ENCODE peak calls at places on chromosomes 1 and 21, in ten cellular contexts. J is thoracic aorta, B is hepatocyte, E is NB4, T is fibroblast of lung, H is cardiac muscle cell, Z is neural progenitor cell, X is prostate gland, V is endodermal cell, Q is GM06990. O is an unnamed sample.

GRCh38 chr1:48673725-48674124 is 103.0 kb downstream of the BEND5 start:
- DNase-seq in X (no peak), J (no peak), T (no peak), E (peak), Q (no peak), Z (peak), B (peak), H (peak), V (peak), O (no peak)

GRCh38 chr1:232123775-232124659 is 497.4 kb downstream of the DISC1 start:
- DNase-seq in J (no peak), B (no peak), V (peak), Q (no peak), X (no peak), E (no peak), T (no peak), Z (peak), H (no peak), O (no peak)

GRCh38 chr21:33238146-33238545 is 8.4 kb downstream of the IFNAR2 start:
- DNase-seq in V (no peak), X (no peak), Q (no peak), T (no peak), J (no peak), Z (no peak), B (no peak), H (no peak), E (no peak), O (no peak)

GRCh38 chr21:25964009-25964408 is 206.6 kb downstream of the APP start:
- DNase-seq in T (no peak), J (no peak), X (no peak), Q (no peak), V (no peak), B (no peak), Z (no peak), H (no peak), E (peak), O (no peak)

GRCh38 chr21:28099296-28099695 is 893.4 kb downstream of the LTN1 start:
- DNase-seq in J (no peak), E (no peak), V (no peak), Q (no peak), Z (no peak), H (peak), B (peak), X (no peak), T (peak), O (no peak)

GRCh38 chr1:211646566-211646965 is 28.9 kb downstream of the NEK2 start:
- DNase-seq in V (no peak), T (no peak), Z (no peak), J (no peak), B (no peak), H (no peak), E (no peak), X (no peak), Q (no peak), O (no peak)

GRCh38 chr1:43522776-43523480 is 7.8 kb upstream of the PTPRF start:
- DNase-seq in H (no peak), Q (no peak), Z (no peak), T (peak), J (no peak), E (no peak), B (peak), V (no peak), X (no peak), O (no peak)

GRCh38 chr1:34013958-34014737 is 150.3 kb downstream of the HMGB4 start:
- DNase-seq in J (peak), V (peak), H (peak), Z (peak), B (peak), Q (no peak), E (peak), T (no peak), X (no peak), O (peak)

GRCh38 chr1:173562813-173563212 is 40.1 kb downstream of the SLC9C2 start:
- DNase-seq in B (no peak), Q (no peak), Z (peak), J (no peak), T (no peak), H (no peak), V (peak), X (no peak), E (peak), O (no peak)

GRCh38 chr1:94215955-94216354 is 21.4 kb downstream of the ARHGAP29 start:
- DNase-seq in Z (no peak), V (no peak), B (no peak), T (peak), E (no peak), J (no peak), H (no peak), Q (no peak), X (no peak), O (no peak)

GRCh38 chr1:14881775-14882672 is 271.5 kb upstream of the TMEM51 start:
- DNase-seq in J (no peak), H (no peak), E (no peak), Z (no peak), B (peak), V (no peak), X (no peak), Q (peak), T (no peak), O (peak)

GRCh38 chr21:43207868-43208267 is 39.1 kb downstream of the CRYAA start:
- DNase-seq in E (no peak), X (no peak), H (no peak), V (peak), Z (no peak), B (no peak), Q (no peak), T (no peak), J (no peak), O (no peak)

GRCh38 chr1:167542109-167543032 is 11.2 kb downstream of the CREG1 start:
- DNase-seq in T (no peak), Q (no peak), Z (no peak), V (no peak), H (no peak), E (no peak), B (no peak), X (no peak), J (no peak), O (no peak)

GRCh38 chr1:88680446-88680845 is 3.6 kb upstream of the PKN2 start:
- DNase-seq in Q (no peak), B (no peak), V (no peak), H (no peak), J (no peak), X (no peak), Z (no peak), T (peak), E (no peak), O (no peak)

GRCh38 chr1:24416666-24417391 is 1.2 kb downstream of the NIPAL3 start:
- DNase-seq in T (peak), H (no peak), X (no peak), B (peak), J (no peak), V (no peak), Q (peak), Z (no peak), E (peak), O (peak)

GRCh38 chr1:42943166-42943565 is 15.5 kb downstream of the SLC2A1 start:
- DNase-seq in J (peak), Z (no peak), T (no peak), H (no peak), B (no peak), E (no peak), X (peak), V (no peak), Q (no peak), O (no peak)

GRCh38 chr1:214402583-214403216 is 121.7 kb downstream of the SMYD2 start:
- DNase-seq in J (no peak), H (no peak), B (no peak), Q (no peak), V (no peak), Z (no peak), E (no peak), T (no peak), X (no peak), O (no peak)

GRCh38 chr1:234600418-234601216 is 9.4 kb downstream of the IRF2BP2 start:
- DNase-seq in H (no peak), E (peak), J (no peak), X (no peak), T (no peak), Q (no peak), Z (no peak), B (peak), V (no peak), O (no peak)

GRCh38 chr1:9841460-9841859 is 17.7 kb upstream of the CLSTN1 start:
- DNase-seq in B (no peak), V (no peak), Z (no peak), X (no peak), T (no peak), E (no peak), J (no peak), H (no peak), Q (no peak), O (no peak)

GRCh38 chr1:110049801-110050601 is 15.6 kb downstream of the STRIP1 start:
- DNase-seq in J (no peak), V (no peak), T (no peak), Z (no peak), Q (no peak), E (no peak), X (peak), B (no peak), H (peak), O (no peak)

GRCh38 chr1:25746299-25747045 is 53.5 kb upstream of the SELENON start:
- DNase-seq in J (no peak), Z (no peak), E (no peak), T (no peak), Q (no peak), B (no peak), X (no peak), V (no peak), H (no peak), O (no peak)

GRCh38 chr1:168830562-168830961 is 101.6 kb upstream of the DPT start:
- DNase-seq in X (no peak), V (no peak), T (no peak), B (no peak), E (no peak), Z (no peak), Q (no peak), J (no peak), H (no peak), O (no peak)

GRCh38 chr1:84143796-84144565 is at the start of gene PRKACB:
- DNase-seq in V (no peak), B (no peak), X (no peak), J (no peak), E (peak), Z (no peak), Q (no peak), T (peak), H (no peak), O (peak)

GRCh38 chr1:24968941-24969585 is 39.0 kb upstream of the RUNX3 start:
- DNase-seq in T (no peak), Z (no peak), H (no peak), E (no peak), B (no peak), V (no peak), J (no peak), Q (no peak), X (no peak), O (no peak)

GRCh38 chr1:147115496-147115895 is 56.8 kb downstream of the PRKAB2 start:
- DNase-seq in V (no peak), J (no peak), T (no peak), E (no peak), Q (no peak), Z (no peak), H (no peak), B (no peak), X (no peak), O (no peak)

GRCh38 chr1:232430467-232430866 is 199.5 kb downstream of the SIPA1L2 start:
- DNase-seq in H (no peak), Z (no peak), J (no peak), T (no peak), E (no peak), Q (no peak), B (no peak), V (no peak), X (no peak), O (no peak)

GRCh38 chr1:246695136-246695535 is 29.1 kb upstream of the SCCPDH start:
- DNase-seq in Q (no peak), V (no peak), H (no peak), Z (no peak), E (no peak), T (no peak), B (no peak), J (no peak), X (no peak), O (no peak)

GRCh38 chr1:146012703-146013565 is 8.6 kb downstream of the HJV start:
- DNase-seq in E (peak), X (peak), H (peak), Z (peak), Q (no peak), B (peak), T (peak), J (no peak), V (peak), O (no peak)

GRCh38 chr1:203126151-203126865 is 1.2 kb upstream of the ADORA1 start:
- DNase-seq in J (no peak), B (no peak), Z (peak), T (peak), E (peak), V (peak), X (no peak), H (peak), Q (no peak), O (no peak)

GRCh38 chr21:37868896-37869295 is 47.4 kb downstream of the KCNJ6 start:
- DNase-seq in X (no peak), Q (no peak), V (peak), H (no peak), B (no peak), E (no peak), Z (no peak), J (no peak), T (no peak), O (no peak)

GRCh38 chr1:54375331-54376084 is 30.7 kb downstream of the SSBP3 start:
- DNase-seq in T (no peak), Q (no peak), B (no peak), Z (peak), H (peak), V (peak), X (no peak), J (no peak), E (no peak), O (no peak)

GRCh38 chr1:182567629-182568028 is 21.4 kb downstream of the RNASEL start:
- DNase-seq in T (no peak), V (no peak), Q (no peak), X (no peak), J (no peak), B (no peak), H (no peak), Z (no peak), E (no peak), O (no peak)

GRCh38 chr1:163655565-163655964 is 333.8 kb downstream of the NUF2 start:
- DNase-seq in B (no peak), Q (no peak), E (no peak), H (no peak), X (no peak), V (no peak), T (no peak), Z (no peak), J (no peak), O (no peak)

GRCh38 chr1:109906160-109906838 is 4.3 kb upstream of the CSF1 start:
- DNase-seq in V (no peak), H (no peak), X (no peak), Q (peak), E (peak), Z (no peak), T (no peak), B (no peak), J (no peak), O (peak)

GRCh38 chr21:14545906-14546480 is at the start of gene SAMSN1:
- DNase-seq in T (no peak), X (no peak), Q (no peak), H (no peak), J (no peak), B (no peak), V (no peak), E (peak), Z (no peak), O (peak)

GRCh38 chr1:33234588-33234990 is 21.7 kb upstream of the ZNF362 start:
- DNase-seq in Q (no peak), H (no peak), V (peak), Z (no peak), T (no peak), X (no peak), E (no peak), B (no peak), J (no peak), O (no peak)

GRCh38 chr21:38853421-38853919 is 47.7 kb downstream of the ETS2 start:
- DNase-seq in H (no peak), J (no peak), X (peak), Q (peak), V (no peak), B (peak), Z (no peak), E (peak), T (peak), O (no peak)

GRCh38 chr1:30906631-30907389 is 1.7 kb downstream of the SDC3 start:
- DNase-seq in E (no peak), T (no peak), Z (no peak), H (no peak), X (no peak), J (no peak), Q (no peak), B (no peak), V (peak), O (no peak)
- H3K4me3 ChIP-seq in E (no peak), T (peak), Z (peak), H (no peak), X (no peak), J (peak), Q (no peak), B (no peak), V (peak), O (no peak)

GRCh38 chr1:59184506-59184905 is 112.4 kb upstream of the FGGY start:
- DNase-seq in J (no peak), H (no peak), B (no peak), V (peak), Z (no peak), T (no peak), X (no peak), E (no peak), Q (no peak), O (no peak)

GRCh38 chr1:59183918-59184317 is 113.0 kb upstream of the FGGY start:
- DNase-seq in T (no peak), E (no peak), X (no peak), J (no peak), Q (no peak), H (no peak), B (no peak), Z (no peak), V (no peak), O (no peak)

GRCh38 chr1:59185163-59185855 is 111.6 kb upstream of the FGGY start:
- DNase-seq in Q (no peak), V (no peak), B (no peak), E (no peak), J (no peak), T (no peak), Z (no peak), H (no peak), X (no peak), O (no peak)

GRCh38 chr1:59188413-59189213 is 108.3 kb upstream of the FGGY start:
- DNase-seq in X (no peak), T (no peak), V (no peak), J (no peak), Z (no peak), B (no peak), Q (no peak), E (no peak), H (no peak), O (no peak)

GRCh38 chr1:59186656-59187055 is 110.2 kb upstream of the FGGY start:
- DNase-seq in E (no peak), Q (no peak), T (peak), X (no peak), V (peak), J (no peak), B (peak), H (no peak), Z (no peak), O (no peak)
- TF ChIP-seq CTCF in E (no peak), Q (no peak), T (no peak), X (no peak), V (no peak), J (no peak), B (peak), H (no peak), Z (no peak), O (no peak)

GRCh38 chr1:53198241-53198651 is 1.6 kb downstream of the CPT2 start:
- DNase-seq in Q (no peak), J (no peak), H (peak), Z (no peak), E (no peak), T (peak), X (no peak), V (no peak), B (peak), O (no peak)
- H3K4me3 ChIP-seq in Q (peak), J (peak), H (no peak), Z (no peak), E (peak), T (no peak), X (no peak), V (peak), B (no peak), O (peak)

GRCh38 chr1:179083533-179083932 is 1.7 kb downstream of the TOR3A start:
- DNase-seq in X (no peak), T (no peak), Z (no peak), E (no peak), V (no peak), Q (peak), J (no peak), H (no peak), B (no peak), O (peak)

GRCh38 chr1:179081696-179082307 is at the start of gene TOR3A:
- DNase-seq in Q (peak), Z (peak), X (peak), E (peak), H (peak), V (peak), B (peak), T (peak), J (peak), O (peak)

GRCh38 chr1:179080866-179081695 is 789 bp upstream of the TOR3A start:
- DNase-seq in Q (no peak), H (no peak), T (no peak), Z (peak), B (no peak), J (no peak), E (no peak), V (no peak), X (no peak), O (no peak)

GRCh38 chr1:179083031-179083345 is 1.1 kb downstream of the TOR3A start:
- DNase-seq in E (peak), Z (no peak), H (no peak), J (no peak), X (no peak), T (peak), B (no peak), Q (no peak), V (no peak), O (no peak)

GRCh38 chr1:179082308-179083030 is 599 bp downstream of the TOR3A start:
- DNase-seq in Q (peak), X (no peak), V (peak), B (peak), J (no peak), H (peak), T (no peak), E (peak), Z (peak), O (no peak)
- TF ChIP-seq CTCF in Q (no peak), X (no peak), V (no peak), B (no peak), J (no peak), H (no peak), T (no peak), E (no peak), Z (no peak), O (no peak)

GRCh38 chr1:116329524-116330341 is 43.3 kb upstream of the ATP1A1 start:
- DNase-seq in Z (no peak), H (no peak), J (no peak), E (no peak), T (no peak), V (no peak), Q (no peak), B (no peak), X (peak), O (no peak)

GRCh38 chr1:116331523-116331922 is 41.5 kb upstream of the ATP1A1 start:
- DNase-seq in Q (no peak), T (no peak), B (no peak), H (no peak), J (no peak), V (no peak), E (no peak), Z (no peak), X (no peak), O (no peak)

GRCh38 chr1:116332461-116332860 is 40.6 kb upstream of the ATP1A1 start:
- DNase-seq in Z (no peak), V (no peak), H (no peak), T (no peak), Q (no peak), E (no peak), X (no peak), B (no peak), J (no peak), O (no peak)

GRCh38 chr1:116330342-116330652 is 42.7 kb upstream of the ATP1A1 start:
- DNase-seq in J (no peak), T (no peak), H (no peak), B (no peak), V (no peak), Z (no peak), Q (no peak), E (no peak), X (peak), O (no peak)

GRCh38 chr1:116330846-116331245 is 42.2 kb upstream of the ATP1A1 start:
- DNase-seq in B (no peak), Z (no peak), T (no peak), Q (no peak), H (no peak), E (no peak), J (no peak), X (no peak), V (no peak), O (no peak)
- H3K4me3 ChIP-seq in B (no peak), Z (no peak), T (no peak), Q (no peak), H (no peak), E (no peak), J (no peak), X (no peak), V (no peak), O (no peak)

O was measured in GM12864.